ENCODE peak calls at places on chromosomes 5 and 9, in seven cellular contexts. Q is ELR; V is EL; O is GM13977; P is activated gamma-delta T cell treated with anti-CD3 and anti-CD28 coated beads, Interleukin-2, amount 50 U/mL, for 16 hours; J is BJ; W is tibial nerve. D is an unnamed sample.

GRCh38 chr9:88852794-88853193 is 138.5 kb upstream of the S1PR3 start:
- DNase-seq in Q (peak; percentile 99), V (peak; percentile 99), O (no peak), P (no peak), J (peak; percentile 86), W (peak; percentile 39), D (peak; percentile 79)

GRCh38 chr9:72592501-72593403 is 71.3 kb downstream of the TMC1 start:
- DNase-seq in Q (peak; percentile 71), V (peak; percentile 63), O (peak; percentile 46), P (no peak), J (no peak), W (peak; percentile 62), D (peak; percentile 66)

GRCh38 chr9:133835273-133835901 is 97.2 kb upstream of the SARDH start:
- DNase-seq in Q (no peak), V (no peak), O (no peak), P (no peak), J (no peak), W (no peak), D (no peak)

GRCh38 chr9:27194401-27195091 is 85.5 kb downstream of the TEK start:
- DNase-seq in Q (peak; percentile 76), V (peak; percentile 81), O (peak; percentile 3), P (no peak), J (peak; percentile 50), W (no peak), D (peak; percentile 82)

GRCh38 chr5:62326302-62326701 is 20.3 kb downstream of the KIF2A start:
- DNase-seq in Q (no peak), V (no peak), O (no peak), P (no peak), J (no peak), W (no peak), D (no peak)

GRCh38 chr5:1413611-1414241 is 31.5 kb downstream of the SLC6A3 start:
- DNase-seq in Q (no peak), V (no peak), O (no peak), P (no peak), J (no peak), W (no peak), D (no peak)

GRCh38 chr9:21102311-21102710 is 24.6 kb upstream of the IFNB1 start:
- DNase-seq in Q (peak; percentile 57), V (peak; percentile 18), O (no peak), P (no peak), J (no peak), W (no peak), D (no peak)

GRCh38 chr9:6909186-6909585 is 151.4 kb downstream of the KDM4C start:
- DNase-seq in Q (no peak), V (no peak), O (no peak), P (no peak), J (no peak), W (no peak), D (no peak)

GRCh38 chr5:96146675-96147074 is 185.0 kb upstream of the ELL2 start:
- DNase-seq in Q (peak; percentile 77), V (peak; percentile 80), O (peak; percentile 17), P (no peak), J (peak; percentile 67), W (no peak), D (peak; percentile 41)

GRCh38 chr9:74078647-74079046 is 418.5 kb upstream of the RORB start:
- DNase-seq in Q (peak; percentile 5), V (peak; percentile 1), O (no peak), P (no peak), J (no peak), W (no peak), D (peak; percentile 35)

GRCh38 chr5:132233811-132234683 is 6.4 kb upstream of the P4HA2 start:
- DNase-seq in Q (no peak), V (no peak), O (no peak), P (no peak), J (no peak), W (no peak), D (no peak)

GRCh38 chr5:73693573-73694061 is 67.6 kb downstream of the ARHGEF28 start:
- DNase-seq in Q (peak; percentile 49), V (peak; percentile 42), O (peak; percentile 19), P (no peak), J (no peak), W (no peak), D (peak; percentile 30)